ENCODE peak calls at places on chromosomes 4 and X, in ten cellular contexts. L is cardiac muscle cell, O is tibial nerve, X is gastrocnemius medialis, Y is transverse colon, N is upper lobe of right lung, Z is lower lobe of right lung, B is GM23338, U is BE2C, J is heart right ventricle. S is an unnamed sample.

GRCh38 chrX:17187301-17187836 is 187.6 kb upstream of the NHS start:
- DNase-seq in U (no peak), B (peak; percentile 1), J (no peak), Y (no peak), O (no peak), N (no peak), Z (no peak), L (peak; percentile 11), X (peak; percentile 13), S (peak; percentile 25)

GRCh38 chrX:50805316-50805715 is 8.7 kb downstream of the SHROOM4 start:
- DNase-seq in X (no peak), Y (no peak), U (no peak), B (no peak), J (no peak), Z (no peak), L (peak; percentile 71), N (no peak), O (no peak), S (no peak)

GRCh38 chr4:118326585-118326984 is 26.2 kb downstream of the PRSS12 start:
- DNase-seq in N (no peak), Z (no peak), O (no peak), U (no peak), J (no peak), X (no peak), B (no peak), Y (no peak), L (no peak), S (no peak)

GRCh38 chrX:84715315-84715714 is 213.1 kb upstream of the HDX start:
- DNase-seq in U (no peak), B (no peak), L (no peak), O (no peak), J (no peak), N (no peak), Y (no peak), Z (no peak), X (no peak), S (no peak)

GRCh38 chr4:52870225-52870624 is 8.1 kb downstream of the RASL11B start:
- DNase-seq in J (peak; percentile 42), Z (peak; percentile 59), B (no peak), N (peak; percentile 66), L (no peak), U (peak; percentile 35), O (no peak), Y (no peak), X (no peak), S (no peak)

GRCh38 chr4:55087016-55087929 is 38.1 kb downstream of the KDR start:
- DNase-seq in L (no peak), Y (no peak), J (no peak), X (no peak), N (no peak), B (peak; percentile 20), Z (no peak), O (no peak), U (no peak), S (no peak)

GRCh38 chrX:11558972-11559371 is 106.7 kb downstream of the ARHGAP6 start:
- DNase-seq in B (peak; percentile 48), J (no peak), Z (peak; percentile 41), Y (peak; percentile 12), X (no peak), L (no peak), N (peak; percentile 45), O (no peak), U (peak; percentile 33), S (peak; percentile 57)

GRCh38 chrX:21176927-21177571 is 197.2 kb upstream of the CNKSR2 start:
- DNase-seq in U (no peak), O (no peak), Y (no peak), L (no peak), J (no peak), X (no peak), N (no peak), B (no peak), Z (no peak), S (no peak)

GRCh38 chr4:24857996-24858395 is 54.8 kb downstream of the CCDC149 start:
- DNase-seq in X (no peak), U (no peak), B (no peak), O (no peak), Z (no peak), L (peak; percentile 57), J (peak; percentile 16), Y (no peak), N (no peak), S (no peak)

GRCh38 chrX:75603833-75604232 is 81.0 kb upstream of the ZDHHC15 start:
- DNase-seq in L (peak; percentile 28), J (peak; percentile 4), O (no peak), X (no peak), B (peak; percentile 56), N (no peak), Y (no peak), U (no peak), Z (no peak), S (peak; percentile 18)

GRCh38 chr4:102734116-102734515 is 26.7 kb downstream of the MANBA start:
- DNase-seq in J (no peak), N (no peak), U (no peak), Z (no peak), O (no peak), B (no peak), X (no peak), L (no peak), Y (no peak), S (no peak)

GRCh38 chrX:148871422-148872152 is 371.2 kb downstream of the AFF2 start:
- DNase-seq in B (no peak), Y (no peak), Z (no peak), N (no peak), O (no peak), L (no peak), J (peak; percentile 3), X (no peak), U (no peak), S (no peak)

GRCh38 chr4:122930877-122931276 is 8.5 kb upstream of the NUDT6 start:
- DNase-seq in Y (no peak), J (no peak), O (no peak), X (no peak), Z (no peak), B (peak; percentile 39), L (peak; percentile 5), U (no peak), N (no peak), S (peak; percentile 49)

GRCh38 chrX:50448565-50448964 is 22.1 kb downstream of the DGKK start:
- DNase-seq in Y (peak; percentile 35), L (no peak), Z (no peak), J (no peak), O (no peak), X (no peak), U (no peak), N (no peak), B (peak; percentile 41), S (no peak)

GRCh38 chr4:151417164-151417571 is 8.2 kb downstream of the FHIP1A start:
- DNase-seq in U (peak; percentile 6), L (no peak), Y (no peak), O (no peak), X (no peak), B (peak; percentile 67), J (no peak), Z (no peak), N (no peak), S (peak; percentile 11)

GRCh38 chr4:2933566-2934076 is 29.6 kb downstream of the NOP14 start:
- DNase-seq in U (no peak), Z (no peak), X (peak; percentile 34), O (no peak), N (no peak), Y (no peak), J (no peak), L (no peak), B (no peak), S (no peak)
- H3K4me1 ChIP-seq in U (peaks cover 23% of the 10 kb centered on the region), Z (peaks cover 74% of the 10 kb centered on the region), X (peaks cover 29% of the 10 kb centered on the region), O (peaks cover 41% of the 10 kb centered on the region), N (peaks cover 62% of the 10 kb centered on the region), Y (peaks cover 46% of the 10 kb centered on the region), J (peaks cover 61% of the 10 kb centered on the region), L (peaks cover 5% of the 10 kb centered on the region), B (peaks cover 4% of the 10 kb centered on the region), S (peaks cover 19% of the 10 kb centered on the region)

GRCh38 chrX:25049971-25050370 is 34.2 kb upstream of the ARX start:
- DNase-seq in U (no peak), O (no peak), J (no peak), X (no peak), N (no peak), Z (no peak), B (no peak), Y (no peak), L (no peak), S (no peak)
- H3K4me1 ChIP-seq in U (no peaks in the 10 kb centered on the region), O (no peaks in the 10 kb centered on the region), J (no peaks in the 10 kb centered on the region), X (no peaks in the 10 kb centered on the region), N (no peaks in the 10 kb centered on the region), Z (no peaks in the 10 kb centered on the region), B (peaks cover 40% of the 10 kb centered on the region), Y (no peaks in the 10 kb centered on the region), L (no peaks in the 10 kb centered on the region), S (peaks cover 74% of the 10 kb centered on the region)

DNA sequence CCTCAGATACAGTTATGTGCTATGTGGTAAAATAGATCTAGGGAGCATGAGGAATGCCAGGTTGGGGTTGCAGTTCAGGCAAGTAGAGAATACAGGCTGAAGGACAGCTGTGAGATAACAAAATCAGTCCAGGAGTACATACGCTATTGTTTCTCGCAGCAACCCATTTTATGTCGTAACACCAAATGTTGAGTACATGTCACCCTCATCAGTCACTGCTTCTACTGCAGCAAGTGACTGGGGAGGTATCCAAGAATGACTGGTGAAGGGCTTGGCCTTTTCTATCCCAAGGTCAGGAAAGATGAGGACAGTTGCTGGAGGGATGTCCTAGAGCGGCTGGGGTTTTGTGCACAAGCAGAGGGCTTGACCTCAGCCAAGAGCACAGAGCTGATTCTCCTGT is 172.1 kb downstream of the CBR4 start:
- DNase-seq in L (no peak), Z (no peak), Y (no peak), U (no peak), N (no peak), X (peak; percentile 51), O (no peak), B (no peak), J (no peak), S (no peak)
- H3K4me1 ChIP-seq in L (peaks cover 18% of the 10 kb centered on the region), Z (peaks cover 10% of the 10 kb centered on the region), Y (peaks cover 39% of the 10 kb centered on the region), U (no peaks in the 10 kb centered on the region), N (peaks cover 26% of the 10 kb centered on the region), X (peaks cover 75% of the 10 kb centered on the region), O (peaks cover 9% of the 10 kb centered on the region), B (peaks cover 20% of the 10 kb centered on the region), J (peaks cover 68% of the 10 kb centered on the region), S (peaks cover 10% of the 10 kb centered on the region)

GRCh38 chrX:40172169-40172979 is 74.6 kb upstream of the BCOR start:
- DNase-seq in B (peak; percentile 38), O (no peak), J (peak; percentile 67), U (no peak), L (peak; percentile 62), X (peak; percentile 44), Y (peak; percentile 64), Z (peak; percentile 80), N (peak; percentile 85), S (peak; percentile 64)

GRCh38 chrX:40174594-40175415 is 77.0 kb upstream of the BCOR start:
- DNase-seq in L (peak; percentile 82), J (no peak), X (no peak), Z (peak; percentile 64), O (no peak), N (peak; percentile 76), Y (peak; percentile 57), B (peak; percentile 56), U (peak; percentile 79), S (peak; percentile 70)

GRCh38 chrX:40171513-40172168 is 73.9 kb upstream of the BCOR start:
- DNase-seq in Z (no peak), J (no peak), O (no peak), U (no peak), B (no peak), L (peak; percentile 63), N (peak; percentile 67), X (no peak), Y (no peak), S (peak; percentile 81)

GRCh38 chrX:40173662-40174593 is 76.2 kb upstream of the BCOR start:
- DNase-seq in Y (peak; percentile 38), J (no peak), B (peak; percentile 55), U (peak; percentile 50), X (no peak), Z (peak; percentile 76), O (no peak), L (peak; percentile 59), N (peak; percentile 83), S (peak; percentile 68)

GRCh38 chrX:40172980-40173661 is 75.4 kb upstream of the BCOR start:
- DNase-seq in Z (no peak), L (no peak), X (no peak), U (no peak), N (no peak), B (no peak), J (no peak), Y (no peak), O (no peak), S (no peak)
- H3K4me1 ChIP-seq in Z (peaks cover 42% of the 10 kb centered on the region), L (peaks cover 33% of the 10 kb centered on the region), X (peaks cover 2% of the 10 kb centered on the region), U (peaks cover 18% of the 10 kb centered on the region), N (peaks cover 20% of the 10 kb centered on the region), B (peaks cover 23% of the 10 kb centered on the region), J (peaks cover 27% of the 10 kb centered on the region), Y (peaks cover 32% of the 10 kb centered on the region), O (peaks cover 16% of the 10 kb centered on the region), S (peaks cover 50% of the 10 kb centered on the region)

S was measured in A673.